ENCODE peak calls at places on chromosomes 13 and 19, in ten cellular contexts. J, R, B, M, O, F, Z, A, N and P are unnamed samples.

GRCh38 chr19:41774515-41774980 is 19.2 kb downstream of the CEACAM6 start:
- DNase-seq in J (peak), R (no peak), B (peak), M (no peak), O (no peak), F (peak), Z (peak), A (no peak), N (no peak), P (no peak)

GRCh38 chr13:49904729-49905456 is 31.2 kb downstream of the SPRYD7 start:
- DNase-seq in J (no peak), R (no peak), B (no peak), M (no peak), O (no peak), F (no peak), Z (no peak), A (no peak), N (no peak), P (peak)

GRCh38 chr19:49831592-49831991 is 13.5 kb downstream of the MED25 start:
- DNase-seq in J (no peak), R (no peak), B (no peak), M (no peak), O (no peak), F (no peak), Z (no peak), A (no peak), N (no peak), P (no peak)

GRCh38 chr13:112113355-112113754 is 46.4 kb downstream of the SOX1 start:
- DNase-seq in J (no peak), R (no peak), B (no peak), M (no peak), O (no peak), F (peak), Z (peak), A (no peak), N (no peak), P (no peak)

GRCh38 chr13:42878721-42879120 is 97.3 kb downstream of the FAM216B start:
- DNase-seq in J (no peak), R (no peak), B (no peak), M (no peak), O (no peak), F (no peak), Z (no peak), A (no peak), N (no peak), P (no peak)

GRCh38 chr19:42197375-42197817 is 20.1 kb downstream of the DEDD2 start:
- DNase-seq in J (no peak), R (no peak), B (no peak), M (no peak), O (no peak), F (no peak), Z (no peak), A (no peak), N (no peak), P (no peak)

GRCh38 chr13:109938255-109938936 is 152.0 kb upstream of the IRS2 start:
- DNase-seq in J (no peak), R (no peak), B (no peak), M (no peak), O (peak), F (no peak), Z (no peak), A (no peak), N (no peak), P (no peak)

GRCh38 chr13:99276706-99277105 is 18.5 kb upstream of the GPR18 start:
- DNase-seq in J (no peak), R (no peak), B (no peak), M (no peak), O (no peak), F (no peak), Z (no peak), A (no peak), N (no peak), P (no peak)

GRCh38 chr19:47111081-47111589 is 2.4 kb downstream of the ZC3H4 start:
- DNase-seq in J (peak), R (no peak), B (no peak), M (no peak), O (no peak), F (peak), Z (no peak), A (peak), N (no peak), P (no peak)

GRCh38 chr13:34943675-34944634 is 1.9 kb downstream of the NBEA start:
- DNase-seq in J (no peak), R (no peak), B (no peak), M (no peak), O (no peak), F (no peak), Z (peak), A (no peak), N (no peak), P (no peak)

GRCh38 chr13:113001251-113002140 is 32.5 kb downstream of the MCF2L start:
- DNase-seq in J (no peak), R (no peak), B (peak), M (peak), O (no peak), F (peak), Z (peak), A (no peak), N (peak), P (peak)

GRCh38 chr19:32662186-32662585 is 12.8 kb downstream of the ANKRD27 start:
- DNase-seq in J (no peak), R (no peak), B (no peak), M (no peak), O (no peak), F (no peak), Z (no peak), A (no peak), N (no peak), P (no peak)

GRCh38 chr13:42894765-42895181 is 97.3 kb downstream of the EPSTI1 start:
- DNase-seq in J (no peak), R (no peak), B (no peak), M (no peak), O (no peak), F (no peak), Z (peak), A (no peak), N (no peak), P (no peak)

GRCh38 chr13:48477191-48477855 is 55.6 kb downstream of the RCBTB2 start:
- DNase-seq in J (no peak), R (no peak), B (no peak), M (no peak), O (no peak), F (no peak), Z (no peak), A (no peak), N (no peak), P (no peak)